ENCODE peak calls at places on chromosome 4, in nine cellular contexts. F, E, R, N, O, J, M, Y and H are unnamed samples.

GRCh38 chr4:113445286-113445685 is 316.3 kb downstream of the CAMK2D start:
- DNase-seq in N (no peak), M (peak), J (peak), R (no peak), F (no peak), O (no peak), Y (peak), E (peak), H (no peak)

GRCh38 chr4:37988670-37989069 is 28.5 kb downstream of the PTTG2 start:
- DNase-seq in R (no peak), Y (no peak), M (no peak), J (no peak), O (no peak), F (no peak), E (no peak), N (no peak), H (no peak)

GRCh38 chr4:32826169-32826568 is 2106.0 kb downstream of the PCDH7 start:
- DNase-seq in E (no peak), F (peak), O (peak), Y (no peak), M (no peak), R (no peak), N (no peak), J (peak), H (no peak)

GRCh38 chr4:70505152-70505748 is 13.1 kb upstream of the AMTN start:
- DNase-seq in M (no peak), N (peak), O (peak), Y (peak), R (peak), F (peak), J (peak), E (peak), H (peak)

GRCh38 chr4:150514709-150515108 is 67.2 kb upstream of the MAB21L2 start:
- DNase-seq in F (no peak), E (no peak), N (no peak), R (no peak), M (no peak), Y (no peak), O (no peak), J (no peak), H (no peak)

GRCh38 chr4:102411416-102411815 is 66.1 kb upstream of the SLC39A8 start:
- DNase-seq in J (no peak), O (no peak), E (peak), N (no peak), F (no peak), Y (no peak), M (no peak), R (no peak), H (no peak)

GRCh38 chr4:186132577-186133277 is 28.2 kb downstream of the FAM149A start:
- DNase-seq in Y (no peak), M (no peak), N (no peak), E (peak), F (peak), R (no peak), J (peak), O (peak), H (no peak)

GRCh38 chr4:98501383-98501782 is 157.0 kb downstream of the TSPAN5 start:
- DNase-seq in R (no peak), M (no peak), J (no peak), E (no peak), F (no peak), O (peak), Y (no peak), N (no peak), H (no peak)

GRCh38 chr4:5957091-5957490 is 61.1 kb downstream of the C4orf50 start:
- DNase-seq in O (no peak), N (no peak), F (no peak), Y (no peak), E (no peak), R (no peak), M (no peak), J (no peak), H (no peak)

GRCh38 chr4:48340276-48340904 is 939 bp upstream of the SLAIN2 start:
- DNase-seq in E (no peak), Y (no peak), J (peak), N (no peak), O (peak), F (peak), R (no peak), M (no peak), H (no peak)

GRCh38 chr4:54941994-54942552 is 183.3 kb downstream of the KDR start:
- DNase-seq in M (no peak), F (peak), J (no peak), O (no peak), R (no peak), E (no peak), N (peak), Y (no peak), H (no peak)

GRCh38 chr4:137609693-137610450 is 77.6 kb upstream of the PCDH18 start:
- DNase-seq in E (peak), R (no peak), Y (no peak), O (no peak), J (peak), F (no peak), N (no peak), M (no peak), H (no peak)

DNA sequence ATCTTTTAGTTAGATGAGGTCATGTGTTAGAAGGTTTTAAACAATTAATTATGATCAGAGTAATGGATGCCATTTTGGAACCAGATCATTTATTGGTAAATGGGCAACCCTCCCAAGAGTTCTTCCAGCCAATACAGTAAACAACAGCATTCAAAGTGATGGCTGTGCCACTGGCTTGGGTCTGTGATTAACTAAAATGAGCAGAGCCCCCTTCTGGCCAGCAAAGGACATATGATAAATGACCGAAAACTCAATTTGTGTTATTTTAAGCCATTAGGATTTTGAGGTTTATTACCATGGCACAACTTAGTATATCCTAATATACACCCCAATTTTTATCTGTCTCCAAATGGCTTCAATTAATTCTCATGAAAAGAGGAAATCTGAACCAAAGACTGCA is 90.8 kb upstream of the NPFFR2 start:
- DNase-seq in O (peak), N (no peak), R (no peak), Y (no peak), F (peak), M (no peak), E (no peak), J (no peak), H (no peak)
- TF ChIP-seq CTCF in O (peak), N (no peak), R (no peak), Y (no peak), F (peak), M (peak), E (no peak), J (peak), H (no peak)

DNA sequence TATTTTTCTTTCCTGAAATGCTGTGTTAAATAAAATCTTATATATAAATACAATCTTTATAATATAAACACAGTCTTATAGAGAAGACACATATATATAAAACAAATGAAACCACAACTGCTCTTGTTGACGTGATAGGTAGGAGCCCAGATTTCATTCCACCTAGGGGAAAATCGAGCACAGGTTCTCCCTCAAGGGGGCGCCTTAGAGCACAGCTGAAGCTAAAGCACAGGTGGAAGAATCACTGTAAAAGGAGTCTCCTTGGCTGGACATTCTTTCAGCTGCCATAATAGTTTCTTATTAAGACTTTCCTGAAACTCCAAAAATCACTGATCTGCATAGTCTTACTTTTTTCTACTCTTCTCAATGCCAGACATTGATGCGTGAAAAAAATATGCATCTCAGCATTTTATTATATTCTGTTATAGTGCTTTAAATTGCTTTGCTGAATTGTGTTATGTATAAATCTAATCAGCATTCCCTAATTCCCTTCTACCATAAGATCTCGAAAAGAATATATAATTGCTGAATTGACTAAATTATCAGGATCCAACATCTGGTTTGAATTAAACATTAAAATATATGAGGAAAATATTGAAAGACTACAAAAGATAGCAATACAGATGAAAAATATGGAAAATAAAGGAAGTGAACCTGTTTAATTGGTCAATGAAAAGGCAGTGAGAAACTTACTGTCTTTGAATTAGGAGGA is 25.5 kb upstream of the RXFP1 start:
- DNase-seq in M (no peak), J (no peak), Y (no peak), E (no peak), N (no peak), R (peak), O (peak), F (peak), H (no peak)
- TF ChIP-seq CTCF in M (peak), J (peak), Y (peak), E (peak), N (no peak), R (peak), O (peak), F (peak), H (no peak)

DNA sequence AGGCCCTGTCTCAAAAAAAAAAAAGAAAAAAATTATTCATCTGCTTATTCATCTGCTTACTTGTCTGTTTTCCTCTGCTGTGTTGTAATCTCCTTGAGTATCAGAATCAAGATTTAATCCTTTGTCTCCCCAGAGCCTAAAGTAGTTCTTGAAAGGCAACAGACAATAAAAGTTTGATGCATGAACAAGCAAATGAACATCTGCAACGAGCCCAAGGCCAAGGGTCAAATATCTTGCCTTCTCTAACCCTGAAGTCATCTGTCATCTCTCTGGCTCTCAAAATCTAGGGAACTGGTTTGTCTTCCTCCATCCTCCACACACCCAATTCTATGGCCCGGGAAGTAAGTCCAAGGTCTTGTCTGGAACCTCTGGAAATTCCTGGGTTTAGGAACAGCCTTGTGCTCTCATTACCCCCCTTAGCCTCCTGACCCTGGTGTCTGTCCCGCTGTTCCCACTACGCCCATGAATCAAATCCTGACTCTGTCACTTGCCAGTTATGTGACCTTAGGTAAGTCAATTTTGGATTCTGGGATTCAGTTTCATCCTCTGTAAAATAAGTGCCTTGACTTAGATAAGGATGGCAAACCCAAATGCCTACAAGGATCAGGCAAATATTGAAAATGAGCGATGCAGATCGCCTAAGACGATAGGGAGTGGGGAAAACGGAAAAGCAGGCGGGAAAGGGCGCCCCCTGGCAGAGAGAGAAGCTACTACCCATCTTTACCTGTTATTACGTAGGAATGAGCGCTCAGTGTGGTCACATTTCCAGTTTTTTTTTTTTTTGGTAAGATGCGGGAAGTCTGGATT is 102.7 kb upstream of the DHX15 start:
- DNase-seq in M (no peak), E (peak), Y (no peak), R (peak), J (no peak), F (peak), O (peak), N (no peak), H (no peak)
- TF ChIP-seq CTCF in M (peak), E (peak), Y (peak), R (peak), J (peak), F (peak), O (peak), N (no peak), H (no peak)

DNA sequence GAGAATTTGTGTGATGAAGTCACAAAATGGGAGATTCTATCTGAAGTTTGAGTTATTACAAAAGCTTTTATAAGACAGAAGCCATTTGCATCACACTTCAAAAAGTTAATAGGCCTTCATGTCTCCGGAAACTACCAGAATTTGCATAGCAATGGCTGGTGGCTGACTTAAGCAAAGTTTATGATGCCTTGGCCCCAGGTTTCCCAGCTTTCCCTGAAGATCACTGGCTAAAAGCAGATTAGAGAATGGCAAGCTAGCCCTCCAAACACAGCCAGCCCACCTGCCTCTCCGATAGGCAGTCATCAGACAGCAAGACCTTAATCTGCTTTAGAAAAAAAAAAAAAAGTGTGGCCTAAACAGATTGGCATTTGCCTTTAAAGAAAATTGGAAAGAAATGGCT is 197.8 kb downstream of the HS3ST1 start:
- DNase-seq in M (no peak), J (no peak), F (peak), E (no peak), Y (no peak), O (no peak), R (no peak), N (no peak), H (no peak)
- TF ChIP-seq CTCF in M (no peak), J (no peak), F (no peak), E (no peak), Y (no peak), O (no peak), R (no peak), N (no peak), H (no peak)

DNA sequence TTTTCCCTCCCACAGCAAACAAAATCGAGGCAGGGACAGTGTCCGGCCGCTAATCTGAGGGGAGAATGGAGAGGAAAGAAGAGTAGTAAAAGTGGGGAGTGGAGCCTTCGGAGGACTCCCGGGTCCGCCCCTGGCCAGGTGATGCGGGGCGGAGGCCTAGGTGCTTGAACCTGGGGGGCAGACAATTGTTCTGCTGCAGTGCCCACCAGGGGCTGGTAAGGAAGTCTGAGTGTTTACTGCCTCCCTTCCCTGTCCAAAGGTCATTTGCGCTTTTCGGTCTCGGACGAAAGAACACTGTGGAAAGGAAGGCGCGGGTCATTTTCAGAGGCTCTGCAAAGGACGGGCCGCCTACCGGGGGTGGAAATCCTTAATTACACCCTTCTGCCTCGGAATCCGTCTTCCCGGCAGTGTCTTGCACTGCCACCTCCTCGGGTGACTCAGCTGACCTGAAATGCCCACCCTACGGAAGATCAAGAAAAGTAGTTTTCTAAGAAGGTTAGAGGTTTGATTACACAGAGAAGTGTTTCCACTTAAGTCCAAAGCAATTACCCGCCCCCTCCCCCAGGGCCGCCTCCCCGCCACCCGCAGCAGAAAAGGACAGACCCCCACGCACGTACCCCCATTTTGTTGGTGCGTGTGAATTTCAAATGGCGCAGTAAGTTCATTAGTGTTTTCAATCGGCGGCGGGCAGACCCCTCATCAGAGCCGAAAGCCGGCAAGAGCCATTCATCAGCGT is 99.9 kb upstream of the TENM3 start:
- DNase-seq in F (peak), R (no peak), M (peak), N (no peak), J (peak), O (no peak), E (peak), Y (no peak), H (no peak)
- TF ChIP-seq CTCF in F (no peak), R (no peak), M (peak), N (no peak), J (peak), O (no peak), E (no peak), Y (no peak), H (no peak)

DNA sequence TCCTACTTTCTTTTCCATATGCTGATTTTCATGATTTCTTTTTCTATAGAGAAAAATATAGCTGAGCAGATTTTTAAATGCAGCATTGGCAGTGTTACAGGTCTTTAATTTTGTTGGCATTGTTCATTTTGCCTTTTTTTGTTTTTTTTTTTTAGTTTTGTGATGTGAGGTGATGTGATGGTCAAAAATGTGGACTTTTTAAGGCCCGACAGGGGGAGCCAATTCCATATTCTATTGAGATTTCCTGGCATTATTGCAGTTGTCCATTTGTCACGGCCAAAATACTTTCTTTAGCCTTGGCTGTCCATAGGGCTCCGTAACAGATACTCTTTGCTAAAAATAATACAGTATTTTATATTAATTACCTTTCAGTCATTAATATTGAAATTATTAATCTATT is 47.8 kb downstream of the SLIT2 start:
- DNase-seq in R (no peak), J (peak), F (peak), O (peak), E (peak), N (no peak), M (no peak), Y (no peak), H (no peak)
- TF ChIP-seq CTCF in R (peak), J (peak), F (peak), O (peak), E (peak), N (no peak), M (peak), Y (peak), H (no peak)

DNA sequence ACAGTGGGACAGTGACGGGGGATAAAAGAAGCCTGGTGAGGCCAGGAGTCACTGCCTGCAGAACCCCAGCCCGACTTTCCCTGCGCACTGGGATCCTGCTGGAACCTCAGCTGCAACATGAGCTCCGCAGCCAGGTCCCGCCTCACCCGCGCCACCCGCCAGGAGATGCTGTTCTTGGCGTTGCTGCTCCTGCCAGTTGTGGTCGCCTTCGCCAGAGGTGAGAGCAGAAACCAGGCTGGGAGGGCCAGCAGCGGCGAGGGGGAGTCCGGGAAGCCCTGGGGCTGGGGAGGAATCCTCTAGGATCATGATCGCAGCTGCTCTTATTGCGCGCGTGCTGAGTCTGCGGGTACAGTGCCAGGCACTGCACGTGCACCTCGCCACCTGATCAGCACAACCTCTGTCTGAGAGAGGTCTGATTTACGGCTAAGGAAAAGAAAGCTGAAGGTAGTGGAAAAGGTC is at the start of gene PF4V1:
- DNase-seq in R (no peak), F (peak), N (no peak), J (peak), O (no peak), E (no peak), Y (peak), M (no peak), H (no peak)
- TF ChIP-seq CTCF in R (no peak), F (no peak), N (no peak), J (peak), O (no peak), E (peak), Y (no peak), M (peak), H (no peak)

DNA sequence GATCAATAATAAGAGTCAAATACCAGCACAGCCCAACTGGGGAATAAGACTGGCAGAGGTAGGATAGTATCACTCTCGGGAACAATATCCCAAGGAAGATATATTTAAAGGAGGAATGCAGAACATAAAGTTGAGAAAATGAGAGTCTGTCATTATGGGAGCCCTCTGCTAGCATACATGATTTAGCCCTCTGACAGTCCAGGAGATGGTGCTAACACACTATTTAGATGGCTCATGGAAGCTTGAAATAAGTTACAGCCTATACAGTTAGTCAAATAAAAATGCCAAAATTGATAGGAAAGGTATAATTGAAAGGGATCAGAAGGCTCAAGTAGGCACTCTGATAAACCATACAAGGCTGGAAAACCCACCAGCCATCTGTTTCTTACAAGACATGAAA is 201.0 kb upstream of the NEIL3 start:
- DNase-seq in F (peak), J (no peak), E (peak), R (no peak), N (no peak), Y (no peak), M (no peak), O (peak), H (no peak)
- TF ChIP-seq CTCF in F (peak), J (peak), E (peak), R (no peak), N (no peak), Y (no peak), M (peak), O (no peak), H (no peak)

GRCh38 chr4:152316969-152317368 is 218.9 kb downstream of the FBXW7 start:
- DNase-seq in O (no peak), M (no peak), J (peak), R (no peak), E (peak), Y (no peak), N (no peak), F (no peak), H (no peak)

GRCh38 chr4:152323221-152323620 is 212.7 kb downstream of the FBXW7 start:
- DNase-seq in R (no peak), F (no peak), N (no peak), E (no peak), Y (no peak), O (no peak), J (no peak), M (no peak), H (no peak)

GRCh38 chr4:152321408-152321807 is 214.5 kb downstream of the FBXW7 start:
- DNase-seq in J (no peak), F (no peak), O (no peak), E (no peak), Y (no peak), R (no peak), N (no peak), M (no peak), H (no peak)

GRCh38 chr4:152325831-152326230 is 210.1 kb downstream of the FBXW7 start:
- DNase-seq in O (no peak), Y (no peak), E (no peak), F (no peak), N (no peak), J (no peak), R (no peak), M (peak), H (no peak)

GRCh38 chr4:152321923-152322322 is 214.0 kb downstream of the FBXW7 start:
- DNase-seq in F (no peak), N (no peak), Y (no peak), M (no peak), R (no peak), E (no peak), J (no peak), O (no peak), H (no peak)
- TF ChIP-seq CTCF in F (no peak), N (no peak), Y (no peak), M (no peak), R (no peak), E (no peak), J (no peak), O (no peak), H (no peak)